ENCODE peak calls at places on chromosomes 6 and 20, in four cellular contexts. P, A, M and R are unnamed samples.

GRCh38 chr6:10720229-10720959 is 2.5 kb upstream of the TMEM14C start:
- DNase-seq in P (peak; percentile 35), M (no peak), A (no peak), R (no peak)

GRCh38 chr20:37789408-37789807 is 95.6 kb downstream of the CTNNBL1 start:
- DNase-seq in P (no peak), M (no peak), A (no peak), R (no peak)

GRCh38 chr6:44655368-44656342 is 268.1 kb downstream of the CDC5L start:
- DNase-seq in P (peak; percentile 62), M (peak; percentile 23), A (peak; percentile 90), R (peak; percentile 89)

GRCh38 chr6:166032366-166033171 is 135.1 kb downstream of the TBXT start:
- DNase-seq in P (no peak), M (peak; percentile 63), A (no peak), R (peak; percentile 51)

GRCh38 chr6:89197141-89197540 is 20.0 kb downstream of the GABRR1 start:
- DNase-seq in P (no peak), A (no peak), M (no peak), R (no peak)

GRCh38 chr6:55839080-55839479 is 36.3 kb downstream of the BMP5 start:
- DNase-seq in A (no peak), P (no peak), M (no peak), R (no peak)

GRCh38 chr6:1513206-1513605 is 96.5 kb upstream of the FOXC1 start:
- DNase-seq in M (no peak), A (no peak), P (no peak), R (no peak)

GRCh38 chr6:136383271-136383670 is 93.6 kb upstream of the BCLAF1 start:
- DNase-seq in M (no peak), A (no peak), P (no peak), R (no peak)

GRCh38 chr6:44542401-44543116 is 155.1 kb downstream of the CDC5L start:
- DNase-seq in M (no peak), A (no peak), P (no peak), R (peak; percentile 65)

GRCh38 chr6:158853072-158853871 is 34.1 kb upstream of the EZR start:
- DNase-seq in M (no peak), A (peak; percentile 50), P (peak; percentile 82), R (peak; percentile 74)

GRCh38 chr6:158031445-158032353 is 50.0 kb downstream of the SYNJ2 start:
- DNase-seq in P (no peak), M (peak; percentile 77), A (peak; percentile 59), R (no peak)

GRCh38 chr6:131762984-131763383 is 44.8 kb upstream of the ENPP1 start:
- DNase-seq in P (no peak), M (no peak), A (no peak), R (no peak)

GRCh38 chr6:43667245-43668150 is 20.1 kb downstream of the MRPS18A start:
- DNase-seq in A (peak; percentile 93), M (peak; percentile 27), P (peak; percentile 69), R (peak; percentile 84)

GRCh38 chr6:24381476-24382219 is 21.1 kb upstream of the MRS2 start:
- DNase-seq in P (no peak), M (no peak), A (no peak), R (no peak)

GRCh38 chr6:87391334-87391733 is 16.4 kb upstream of the CFAP206 start:
- DNase-seq in P (no peak), A (peak; percentile 16), M (no peak), R (peak; percentile 70)

GRCh38 chr6:73011945-73012344 is 213.4 kb downstream of the KHDC1L start:
- DNase-seq in P (no peak), M (no peak), A (no peak), R (no peak)